ENCODE peak calls at places on chromosomes 6 and 20, in seven cellular contexts. Y is left lung, K is progenitor cell of endocrine pancreas, N is heart right ventricle, R is ovary, J is dorsolateral prefrontal cortex, M is WTC11. P is an unnamed sample.

GRCh38 chr6:167392631-167393301 is 67.9 kb downstream of the TTLL2 start:
- DNase-seq in N (no peak), Y (no peak), M (no peak), R (no peak), K (no peak), J (no peak), P (no peak)

GRCh38 chr20:45341939-45342862 is 6.0 kb downstream of the SDC4 start:
- DNase-seq in Y (peak; percentile 78), M (peak; percentile 82), R (peak; percentile 48), J (peak; percentile 39), N (peak; percentile 63), K (peak; percentile 44), P (peak; percentile 69)

GRCh38 chr6:34416877-34417371 is 8.9 kb downstream of the RPS10 start:
- DNase-seq in M (no peak), R (no peak), K (no peak), Y (no peak), N (no peak), J (no peak), P (no peak)

GRCh38 chr6:112176175-112176574 is 78.2 kb downstream of the LAMA4 start:
- DNase-seq in Y (no peak), R (no peak), K (no peak), J (no peak), N (no peak), M (no peak), P (no peak)

GRCh38 chr6:159461266-159461665 is 231.8 kb downstream of the SOD2 start:
- DNase-seq in N (no peak), J (no peak), R (no peak), Y (no peak), K (no peak), M (no peak), P (no peak)

GRCh38 chr6:107707346-107708270 is 116.5 kb downstream of the SCML4 start:
- DNase-seq in R (no peak), Y (no peak), J (no peak), N (no peak), M (no peak), K (no peak), P (no peak)

GRCh38 chr6:64895945-64896344 is 811.1 kb downstream of the EYS start:
- DNase-seq in N (no peak), R (no peak), K (no peak), M (no peak), Y (no peak), J (no peak), P (no peak)

GRCh38 chr6:108966855-108967755 is 118.9 kb downstream of the ARMC2 start:
- DNase-seq in Y (peak; percentile 46), J (no peak), N (peak; percentile 50), R (peak; percentile 44), M (peak; percentile 47), K (no peak), P (no peak)

GRCh38 chr6:46026307-46026706 is 10.6 kb upstream of the CLIC5 start:
- DNase-seq in M (no peak), R (no peak), J (no peak), Y (no peak), K (no peak), N (no peak), P (no peak)

DNA sequence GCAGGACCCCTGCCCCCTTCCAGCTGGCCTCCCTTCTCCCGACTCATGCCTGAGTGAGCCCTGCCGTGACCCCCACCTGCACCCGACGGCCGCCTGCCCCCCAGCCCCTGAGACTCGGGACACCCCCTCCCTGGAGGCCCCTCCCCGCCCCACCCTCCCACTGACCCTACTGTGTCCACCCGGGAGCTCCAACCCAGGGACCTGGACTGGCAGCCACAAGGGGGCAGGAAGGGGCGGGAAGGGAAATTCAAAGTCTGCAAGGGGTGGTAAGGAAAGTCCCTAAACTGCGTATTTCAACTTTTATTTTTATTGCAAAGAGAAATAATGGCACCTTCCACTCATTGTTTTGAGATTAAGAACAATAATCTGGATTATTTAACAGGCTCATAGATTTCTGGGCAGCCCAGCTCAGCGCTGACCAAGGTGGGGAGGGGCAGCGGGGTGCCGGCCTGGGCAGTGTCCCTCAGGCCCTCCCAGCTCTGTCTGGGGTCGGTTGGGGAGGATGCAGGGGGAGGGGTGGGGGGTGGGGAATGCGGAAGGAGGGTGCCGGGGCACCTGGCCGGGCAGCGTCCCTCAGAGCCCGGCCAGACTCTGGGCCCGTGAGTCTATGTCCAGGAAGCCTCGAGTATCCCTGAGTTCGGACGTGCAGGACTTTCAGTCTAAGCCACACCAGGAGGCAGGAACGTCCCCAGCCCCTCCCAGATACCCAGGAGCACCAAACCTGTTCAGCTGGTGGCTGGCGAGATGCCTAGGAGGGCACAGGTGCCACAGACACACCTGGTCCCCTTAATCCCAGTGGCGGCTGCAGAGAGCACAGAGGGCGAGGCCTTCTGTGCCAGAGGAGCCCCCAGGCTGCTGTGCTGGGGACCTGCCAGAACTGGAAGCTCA is 1.3 kb upstream of the PTK6 start:
- DNase-seq in K (no peak), M (peak; percentile 62), J (no peak), R (no peak), Y (peak; percentile 81), N (no peak), P (no peak)
- TF ChIP-seq CTCF in K (no peak), M (peak; percentile 20), J (peak; percentile 28), R (no peak), Y (no peak), N (peak; percentile 46), P (no peak)

GRCh38 chr6:170150590-170150945 is 140.3 kb downstream of the DLL1 start:
- DNase-seq in K (no peak), N (no peak), R (no peak), Y (no peak), J (no peak), M (no peak), P (no peak)
- TF ChIP-seq CTCF in K (no peak), N (no peak), R (no peak), Y (no peak), J (no peak), M (no peak), P (no peak)

GRCh38 chr6:1611572-1612385 is 2.1 kb downstream of the FOXC1 start:
- DNase-seq in Y (no peak), N (peak; percentile 32), K (no peak), M (no peak), R (no peak), J (no peak), P (no peak)
- TF ChIP-seq CTCF in Y (no peak), N (no peak), K (no peak), M (no peak), R (no peak), J (no peak), P (no peak)

GRCh38 chr20:22680031-22680740 is 95.8 kb upstream of the FOXA2 start:
- DNase-seq in R (no peak), N (no peak), Y (no peak), M (no peak), J (no peak), K (no peak), P (no peak)

GRCh38 chr20:22684763-22685443 is 100.5 kb upstream of the FOXA2 start:
- DNase-seq in J (no peak), N (no peak), K (no peak), Y (no peak), R (no peak), M (no peak), P (no peak)

GRCh38 chr20:22684072-22684762 is 99.8 kb upstream of the FOXA2 start:
- DNase-seq in K (peak; percentile 64), M (peak; percentile 84), R (peak; percentile 28), J (peak; percentile 80), N (peak; percentile 48), Y (no peak), P (peak; percentile 69)

GRCh38 chr20:22681591-22682248 is 97.3 kb upstream of the FOXA2 start:
- DNase-seq in R (no peak), K (no peak), M (no peak), N (no peak), Y (no peak), J (no peak), P (no peak)

GRCh38 chr20:22682381-22682780 is 98.0 kb upstream of the FOXA2 start:
- DNase-seq in N (no peak), J (no peak), M (no peak), K (no peak), R (no peak), Y (no peak), P (no peak)
- TF ChIP-seq CTCF in N (no peak), J (no peak), M (no peak), K (no peak), R (no peak), Y (no peak), P (no peak)

P was measured in tibial artery.